ENCODE peak calls at places on chromosomes 13 and 19, in five cellular contexts. W is A549, F is K562, U is GM12878, J is H1. P is an unnamed sample.

GRCh38 chr13:92833071-92833470 is 393.5 kb upstream of the GPC6 start:
- DNase-seq in W (no peak), F (no peak), U (no peak), J (no peak), P (no peak)

GRCh38 chr19:13350761-13351160 is 155.5 kb downstream of the CACNA1A start:
- DNase-seq in W (no peak), F (no peak), U (no peak), J (no peak), P (no peak)

GRCh38 chr13:45143346-45143751 is 23.0 kb downstream of the GTF2F2 start:
- DNase-seq in W (no peak), F (no peak), U (no peak), J (no peak), P (no peak)

GRCh38 chr13:111304041-111304544 is 16.3 kb upstream of the TEX29 start:
- DNase-seq in W (no peak), F (no peak), U (peak), J (no peak), P (no peak)

GRCh38 chr13:44300895-44301638 is 72.6 kb upstream of the SERP2 start:
- DNase-seq in W (peak), F (no peak), U (peak), J (no peak), P (no peak)

GRCh38 chr13:24221007-24221406 is 60.5 kb downstream of the SPATA13 start:
- DNase-seq in W (peak), F (peak), U (no peak), J (no peak), P (peak)

GRCh38 chr13:24074687-24075086 is 85.8 kb upstream of the SPATA13 start:
- DNase-seq in W (no peak), F (no peak), U (no peak), J (no peak), P (no peak)

GRCh38 chr13:94233401-94233800 is 246.1 kb downstream of the DCT start:
- DNase-seq in W (peak), F (no peak), U (no peak), J (no peak), P (no peak)

GRCh38 chr19:17213334-17213733 is 1.8 kb upstream of the USE1 start:
- DNase-seq in W (no peak), F (no peak), U (no peak), J (no peak), P (no peak)

GRCh38 chr13:65836066-65836465 is 1394.1 kb downstream of the PCDH9 start:
- DNase-seq in W (no peak), F (no peak), U (no peak), J (no peak), P (no peak)

GRCh38 chr19:34960103-34960805 is 3.8 kb downstream of the ZNF792 start:
- DNase-seq in W (no peak), F (no peak), U (no peak), J (no peak), P (no peak)

GRCh38 chr13:29619995-29620394 is 24.5 kb upstream of the SLC7A1 start:
- DNase-seq in W (no peak), F (no peak), U (no peak), J (no peak), P (no peak)

GRCh38 chr13:112065521-112065866 is 1.5 kb upstream of the SOX1 start:
- DNase-seq in W (no peak), F (no peak), U (no peak), J (no peak), P (no peak)

GRCh38 chr13:95243207-95243606 is 58.0 kb downstream of the ABCC4 start:
- DNase-seq in W (no peak), F (peak), U (no peak), J (no peak), P (no peak)
- TF ChIP-seq HDAC2 in W (no peak), F (peak), U (no peak), J (no peak), P (no peak)

DNA sequence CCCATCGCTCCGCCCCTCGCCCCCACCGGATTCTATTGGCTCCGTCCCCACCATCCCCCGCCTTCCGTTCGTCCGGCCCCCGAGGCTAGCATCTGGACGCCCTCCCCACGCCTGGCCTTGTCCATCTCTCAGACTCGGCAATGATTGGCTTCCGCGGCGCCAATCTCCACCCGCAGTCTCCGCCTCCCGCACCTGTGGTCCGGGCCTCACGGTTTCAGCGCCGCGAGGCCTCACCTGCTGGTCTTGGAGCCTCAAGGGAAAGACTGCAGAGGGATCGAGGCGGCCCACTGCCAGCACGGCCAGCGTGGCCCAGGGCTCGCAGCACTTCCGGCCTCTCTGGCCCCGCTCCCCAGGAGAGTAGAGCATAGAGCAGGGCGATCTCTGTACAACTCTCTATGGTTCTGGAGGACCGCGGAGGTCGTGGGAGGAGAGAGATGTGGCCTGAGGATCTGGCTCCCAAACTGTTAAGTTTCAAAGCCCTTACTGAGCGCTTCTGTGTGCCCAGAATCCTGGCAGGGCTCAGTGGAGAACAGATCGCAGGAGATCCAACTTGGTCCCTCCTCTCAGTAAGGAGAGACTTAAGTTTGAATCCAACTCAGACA is at the start of gene ERCC1:
- DNase-seq in W (peak), F (peak), U (peak), J (peak), P (peak)
- TF ChIP-seq HDAC2 in W (no peak), F (peak), U (no peak), J (no peak), P (peak)

DNA sequence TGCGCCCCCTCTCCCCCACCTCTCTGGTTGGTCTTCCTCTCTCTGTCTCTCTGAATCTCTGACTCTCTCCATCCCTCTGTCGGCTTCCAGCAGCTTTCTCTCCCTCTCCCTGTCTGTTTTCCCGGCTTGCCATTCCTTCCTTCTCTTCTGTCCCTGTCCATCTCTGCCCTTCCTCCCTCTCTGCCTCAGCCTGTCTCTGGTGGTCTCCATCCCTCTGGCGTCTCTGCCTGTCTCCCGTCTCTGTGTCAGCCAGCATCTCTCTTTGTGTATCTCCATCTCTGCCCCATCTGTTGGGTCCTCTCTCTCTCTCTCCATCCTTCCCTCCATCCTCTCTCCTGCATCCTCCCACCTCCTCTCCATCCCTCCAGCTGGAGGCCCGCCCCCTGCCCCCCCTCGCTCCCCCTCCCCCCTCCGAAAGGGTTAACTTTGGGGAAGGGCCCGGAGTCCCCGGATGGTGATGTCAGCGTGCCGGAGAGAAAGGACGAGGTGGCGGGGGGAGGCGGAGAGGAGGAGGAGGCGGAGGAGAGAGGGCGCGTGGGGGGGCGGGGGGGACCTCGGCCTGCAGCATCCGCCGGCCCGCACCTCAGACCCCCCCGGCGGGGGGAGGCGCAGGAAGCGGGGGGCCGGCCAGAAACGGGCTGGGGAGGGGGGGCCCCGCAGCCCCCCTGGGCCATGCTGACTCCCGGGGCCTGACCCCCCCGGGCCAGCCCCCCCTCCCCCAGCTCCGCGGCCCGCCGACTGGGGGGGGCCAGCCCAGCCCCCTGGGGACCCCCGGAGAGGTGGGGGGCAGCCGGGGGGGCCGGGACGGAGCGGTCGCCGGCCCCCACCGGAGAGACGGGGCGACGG is at the start of gene BRSK1:
- DNase-seq in W (peak), F (peak), U (no peak), J (no peak), P (no peak)
- TF ChIP-seq HDAC2 in W (no peak), F (peak), U (no peak), J (no peak), P (no peak)

GRCh38 chr19:47723573-47723923 is 10.3 kb downstream of the EHD2 start:
- DNase-seq in W (peak), F (no peak), U (no peak), J (no peak), P (peak)
- TF ChIP-seq HDAC2 in W (no peak), F (no peak), U (no peak), J (no peak), P (no peak)

GRCh38 chr19:2983351-2984195 is 6.2 kb downstream of the TLE6 start:
- DNase-seq in W (no peak), F (no peak), U (no peak), J (peak), P (no peak)
- TF ChIP-seq HDAC2 in W (no peak), F (peak), U (no peak), J (peak), P (no peak)

P was measured in HepG2.